ENCODE peak calls at places on chromosomes 5 and 9, in seven cellular contexts. M is heart left ventricle, H is K562, A is tibial nerve, D is HCT116, J is aorta, X is stomach. I is an unnamed sample.

GRCh38 chr5:92687793-92688467 is 893.1 kb downstream of the NR2F1-AS1 start:
- DNase-seq in M (no peak), H (no peak), A (no peak), D (peak), J (no peak), X (no peak), I (no peak)

GRCh38 chr5:176619203-176619568 is 9.2 kb upstream of the GPRIN1 start:
- DNase-seq in M (peak), H (peak), A (no peak), D (peak), J (peak), X (peak), I (peak)

GRCh38 chr5:55821731-55822512 is 29.2 kb upstream of the IL31RA start:
- DNase-seq in M (peak), H (no peak), A (no peak), D (no peak), J (peak), X (peak), I (no peak)

GRCh38 chr5:56512314-56512996 is 279.3 kb upstream of the ANKRD55 start:
- DNase-seq in M (peak), H (no peak), A (no peak), D (no peak), J (peak), X (no peak), I (no peak)

GRCh38 chr9:97556036-97556720 is 54.7 kb downstream of the TMOD1 start:
- DNase-seq in M (no peak), H (no peak), A (no peak), D (no peak), J (no peak), X (no peak), I (no peak)

GRCh38 chr9:119811030-119811429 is 441.8 kb upstream of the BRINP1 start:
- DNase-seq in M (no peak), H (no peak), A (no peak), D (no peak), J (no peak), X (no peak), I (no peak)

GRCh38 chr9:100108572-100108971 is 9.5 kb downstream of the INVS start:
- DNase-seq in M (no peak), H (no peak), A (no peak), D (no peak), J (no peak), X (no peak), I (no peak)

GRCh38 chr5:80249876-80250275 is 6.0 kb downstream of the SERINC5 start:
- DNase-seq in M (no peak), H (no peak), A (no peak), D (no peak), J (no peak), X (no peak), I (no peak)

GRCh38 chr5:60668715-60669304 is 31.2 kb downstream of the DEPDC1B start:
- DNase-seq in M (no peak), H (peak), A (no peak), D (peak), J (no peak), X (no peak), I (peak)

GRCh38 chr9:37398464-37399025 is 24.0 kb upstream of the GRHPR start:
- DNase-seq in M (no peak), H (no peak), A (no peak), D (no peak), J (no peak), X (no peak), I (no peak)

GRCh38 chr9:91208837-91209236 is 152.9 kb downstream of the AUH start:
- DNase-seq in M (no peak), H (no peak), A (no peak), D (no peak), J (no peak), X (no peak), I (no peak)

GRCh38 chr9:91211414-91211813 is 150.3 kb downstream of the AUH start:
- DNase-seq in M (no peak), H (no peak), A (no peak), D (no peak), J (no peak), X (peak), I (peak)

GRCh38 chr9:91210318-91210717 is 151.4 kb downstream of the AUH start:
- DNase-seq in M (no peak), H (no peak), A (no peak), D (no peak), J (no peak), X (no peak), I (peak)

GRCh38 chr9:91207481-91207888 is 154.2 kb downstream of the AUH start:
- DNase-seq in M (no peak), H (no peak), A (no peak), D (no peak), J (no peak), X (no peak), I (no peak)

DNA sequence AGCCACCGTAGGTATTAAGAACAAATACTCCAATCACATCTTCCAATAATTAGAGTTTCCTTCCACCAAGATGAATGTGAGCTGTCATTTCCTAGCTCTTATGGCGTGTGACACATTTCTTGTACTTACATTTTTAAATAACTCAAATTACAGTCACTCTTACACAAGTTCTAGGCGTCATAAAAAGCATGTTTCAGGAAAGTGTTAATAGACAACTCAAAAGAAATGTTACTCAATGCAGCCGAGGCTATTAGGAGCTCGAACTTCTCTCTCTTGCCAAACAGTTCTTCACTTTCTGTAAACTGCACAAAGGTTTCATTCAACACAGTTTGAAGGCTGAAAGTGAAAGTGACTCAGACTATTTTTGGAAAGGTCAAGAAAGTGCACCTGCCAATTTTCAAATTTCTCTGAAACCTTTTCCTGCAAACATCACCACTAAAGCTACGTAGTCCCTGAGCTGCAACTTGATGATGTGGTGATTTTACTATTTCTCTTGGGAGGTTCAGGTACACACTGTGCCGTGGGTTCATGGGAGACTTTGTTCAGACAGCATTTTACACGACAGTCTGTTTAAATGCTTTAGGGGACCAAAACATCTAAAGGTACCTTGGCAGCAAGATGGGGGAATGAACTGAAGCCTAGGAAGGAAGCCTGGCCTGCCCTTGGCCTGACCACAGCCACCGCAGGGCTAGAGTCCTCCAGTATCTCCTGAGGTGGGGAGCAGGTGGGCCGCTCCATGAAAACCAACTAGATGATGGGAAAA is 153.6 kb downstream of the AUH start:
- DNase-seq in M (no peak), H (no peak), A (no peak), D (no peak), J (no peak), X (no peak), I (peak)
- H3K27ac ChIP-seq in M (peak), H (peak), A (peak), D (peak), J (no peak), X (peak), I (peak)

GRCh38 chr5:150154618-150155134 is 969 bp downstream of the PDGFRB start:
- DNase-seq in M (no peak), H (no peak), A (no peak), D (no peak), J (no peak), X (no peak), I (no peak)
- H3K4me3 ChIP-seq in M (peak), H (no peak), A (peak), D (no peak), J (peak), X (peak), I (no peak)

DNA sequence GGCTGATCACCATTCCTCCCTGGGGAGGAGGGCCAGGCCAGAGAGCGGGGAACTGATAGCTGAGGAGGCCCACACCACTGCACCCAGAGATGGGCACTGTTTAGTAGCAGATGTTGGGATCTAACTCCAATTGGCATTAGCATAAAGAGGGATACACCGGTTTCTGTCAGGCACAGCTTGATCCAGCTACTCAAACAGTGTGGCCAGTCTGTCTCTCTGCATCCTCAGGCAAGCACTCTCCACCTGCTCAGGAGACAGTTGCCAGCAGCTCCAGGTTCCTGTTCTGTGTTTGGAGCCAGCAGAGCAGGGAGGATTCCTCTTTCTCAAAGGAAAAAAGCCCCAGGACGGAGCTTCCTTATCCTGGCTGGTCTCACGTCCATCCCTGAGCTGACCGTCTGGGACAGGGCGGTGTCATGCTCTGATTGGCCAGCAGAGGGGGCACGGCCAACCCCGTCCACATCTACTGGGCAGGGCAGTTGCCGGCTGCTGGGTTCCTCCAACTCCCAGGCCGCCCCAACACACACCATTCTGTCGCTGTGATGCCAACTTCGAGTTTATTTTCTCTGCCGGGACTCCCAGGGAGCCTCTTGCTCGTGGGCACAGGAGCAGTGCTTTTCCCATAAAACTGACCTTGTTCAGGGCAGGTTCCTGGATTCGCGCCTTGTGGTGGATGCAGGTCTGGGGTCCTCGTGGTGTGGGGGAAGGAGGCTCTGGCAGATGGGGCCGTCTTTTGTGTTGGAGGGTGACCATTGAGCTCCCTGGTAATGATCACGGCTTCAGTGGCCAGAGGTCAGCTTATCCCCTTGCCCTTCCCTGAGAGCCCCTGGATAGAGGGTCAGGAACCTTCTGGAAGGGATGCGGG is 47.9 kb downstream of the COL5A1 start:
- DNase-seq in M (peak), H (peak), A (peak), D (peak), J (peak), X (peak), I (peak)
- H3K27ac ChIP-seq in M (no peak), H (no peak), A (peak), D (no peak), J (no peak), X (peak), I (no peak)

GRCh38 chr9:127904888-127905728 is 5.7 kb upstream of the ST6GALNAC6 start:
- DNase-seq in M (peak), H (peak), A (no peak), D (no peak), J (peak), X (no peak), I (no peak)
- H3K4me3 ChIP-seq in M (no peak), H (no peak), A (no peak), D (no peak), J (no peak), X (peak), I (peak)

DNA sequence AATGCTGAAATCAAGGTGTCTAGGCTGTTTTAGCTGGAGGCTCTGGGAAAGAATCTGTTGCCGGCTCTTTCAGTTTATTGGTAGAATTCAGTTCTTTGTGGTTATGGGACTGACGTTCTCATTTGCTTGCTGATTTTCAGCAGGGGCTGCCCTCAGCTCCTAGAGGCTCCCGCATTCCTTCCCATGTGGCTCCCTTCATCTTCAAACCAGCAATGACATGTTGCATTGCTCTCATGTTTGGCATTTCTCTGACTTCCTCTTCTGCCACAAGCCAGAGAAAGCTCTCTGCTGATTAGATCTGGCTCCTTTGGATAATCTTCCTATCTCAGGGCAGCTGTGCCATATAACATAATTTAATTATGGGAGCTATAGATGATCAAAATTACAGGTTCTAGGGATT is 360.3 kb downstream of the LRRC70 start:
- DNase-seq in M (no peak), H (no peak), A (no peak), D (no peak), J (no peak), X (no peak), I (no peak)
- H3K27ac ChIP-seq in M (no peak), H (no peak), A (no peak), D (no peak), J (no peak), X (no peak), I (no peak)

DNA sequence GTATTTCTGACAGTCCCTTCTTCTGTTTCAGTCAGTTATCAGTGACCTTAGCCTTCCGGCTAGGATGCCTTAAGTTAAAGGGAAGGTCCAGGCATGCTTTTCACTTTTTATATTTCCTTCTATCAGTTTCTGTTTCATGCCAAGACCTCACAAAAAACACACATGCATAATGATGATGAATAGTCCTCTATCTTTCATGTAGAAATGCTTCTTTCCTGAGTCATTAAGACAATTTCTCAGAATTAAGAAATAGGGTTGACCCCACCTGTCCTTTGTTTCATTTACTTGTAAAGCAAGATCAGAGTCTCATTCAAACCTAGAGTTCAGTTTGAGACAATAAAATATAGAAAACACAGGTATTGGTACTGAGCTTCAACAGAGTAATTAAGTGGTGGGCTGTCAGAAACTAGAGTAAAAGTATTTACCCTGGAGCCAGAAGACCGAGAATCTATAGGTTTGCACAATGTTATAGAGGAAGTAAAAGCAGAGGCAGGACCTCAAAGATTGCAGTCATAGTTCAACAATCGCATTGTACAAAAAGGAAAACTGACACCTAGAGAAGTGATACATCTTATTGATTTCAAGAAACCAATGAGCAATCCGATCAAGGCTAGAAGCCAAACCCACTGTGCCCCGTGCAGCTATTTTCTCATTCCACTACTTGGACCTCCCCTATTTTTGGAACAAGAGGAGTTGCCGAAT is 118.7 kb upstream of the PUM3 start:
- DNase-seq in M (no peak), H (no peak), A (no peak), D (no peak), J (no peak), X (no peak), I (no peak)
- H3K4me3 ChIP-seq in M (no peak), H (no peak), A (no peak), D (no peak), J (no peak), X (no peak), I (no peak)

DNA sequence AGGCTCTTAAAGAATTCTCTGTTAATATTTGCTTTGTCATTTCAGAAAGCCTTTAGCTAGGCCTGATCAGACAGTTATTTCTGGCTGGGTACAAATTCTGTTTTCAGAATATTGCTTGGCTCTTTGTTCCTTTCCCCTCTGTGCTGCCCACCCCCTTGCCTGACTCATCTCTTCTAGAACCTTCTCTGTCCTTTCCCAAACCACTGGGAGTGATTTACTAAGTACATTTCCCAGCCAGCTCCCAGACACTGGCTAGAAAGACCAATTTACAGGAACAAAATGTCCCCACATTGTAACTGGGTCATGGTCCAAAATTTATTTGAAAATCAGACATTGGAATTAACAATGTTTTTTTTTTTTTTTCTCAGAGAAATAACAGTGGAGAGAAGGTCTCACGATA is 133.1 kb upstream of the MAP1B start:
- DNase-seq in M (no peak), H (no peak), A (no peak), D (no peak), J (peak), X (no peak), I (no peak)
- H3K27ac ChIP-seq in M (peak), H (no peak), A (peak), D (no peak), J (peak), X (peak), I (no peak)

DNA sequence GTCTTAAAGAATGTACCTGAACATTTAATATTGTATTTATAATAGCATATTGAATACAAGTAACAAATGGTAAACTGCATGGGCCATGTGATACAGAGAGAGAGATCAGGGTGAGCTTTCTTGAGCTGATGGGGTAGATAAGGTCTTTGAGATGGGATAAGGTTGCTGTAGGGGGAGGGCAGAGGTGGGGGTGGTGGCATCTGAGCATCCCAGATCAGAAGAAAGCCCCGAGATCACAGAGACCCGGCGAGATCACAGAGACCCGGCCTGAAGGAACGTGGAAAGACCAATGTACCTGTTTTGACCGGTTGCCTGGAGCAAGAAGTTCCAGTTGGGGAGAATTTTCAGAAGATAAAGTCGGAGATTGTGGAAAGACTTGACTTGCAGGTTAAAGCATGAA is 6.6 kb downstream of the SMARCA2 start:
- DNase-seq in M (no peak), H (no peak), A (no peak), D (no peak), J (no peak), X (no peak), I (no peak)
- H3K4me3 ChIP-seq in M (no peak), H (no peak), A (no peak), D (no peak), J (no peak), X (no peak), I (no peak)

GRCh38 chr5:14208071-14209021 is 65.2 kb downstream of the TRIO start:
- DNase-seq in M (no peak), H (no peak), A (no peak), D (no peak), J (no peak), X (no peak), I (peak)

GRCh38 chr5:14209836-14210235 is 66.7 kb downstream of the TRIO start:
- DNase-seq in M (no peak), H (no peak), A (no peak), D (no peak), J (no peak), X (no peak), I (no peak)

GRCh38 chr5:14211818-14212799 is 69.0 kb downstream of the TRIO start:
- DNase-seq in M (no peak), H (no peak), A (no peak), D (no peak), J (no peak), X (no peak), I (no peak)

GRCh38 chr5:14210729-14211128 is 67.6 kb downstream of the TRIO start:
- DNase-seq in M (no peak), H (no peak), A (no peak), D (no peak), J (no peak), X (no peak), I (no peak)

GRCh38 chr5:14209222-14209822 is 66.2 kb downstream of the TRIO start:
- DNase-seq in M (no peak), H (no peak), A (no peak), D (no peak), J (no peak), X (no peak), I (no peak)
- H3K27ac ChIP-seq in M (no peak), H (no peak), A (no peak), D (no peak), J (no peak), X (peak), I (no peak)

I was measured in small intestine.